ENCODE peak calls at places on chromosomes 4 and X, in five cellular contexts. F is sciatic nerve; V is naive B cell; B is HCEC 1CT; T is stimulated activated effector memory CD8-positive, alpha-beta T cell treated with anti-CD3 and anti-CD28 coated beads, Interleukin-12 subunit alpha, Interleukin-12 subunit beta, amount 100 ng/mL, for 72 hours. H is an unnamed sample.

GRCh38 chr4:650951-651883 is 22.9 kb downstream of the ATP5ME start:
- DNase-seq in F (no peak), V (no peak), B (no peak), T (no peak), H (no peak)

GRCh38 chrX:8010105-8010504 is 82.9 kb upstream of the PNPLA4 start:
- DNase-seq in F (no peak), V (no peak), B (no peak), T (no peak), H (no peak)

GRCh38 chr4:103207673-103208072 is 9.5 kb upstream of the CENPE start:
- DNase-seq in F (no peak), V (no peak), B (peak), T (no peak), H (no peak)

GRCh38 chrX:153226344-153227190 is 47.5 kb downstream of the MAGEA1 start:
- DNase-seq in F (peak), V (no peak), B (peak), T (no peak), H (no peak)

GRCh38 chrX:7943600-7944245 is 16.5 kb upstream of the PNPLA4 start:
- DNase-seq in F (no peak), V (no peak), B (no peak), T (no peak), H (no peak)

GRCh38 chr4:3226467-3226866 is 22.5 kb upstream of the MSANTD1 start:
- DNase-seq in F (no peak), V (no peak), B (no peak), T (no peak), H (no peak)

GRCh38 chrX:130173190-130173895 is 1.6 kb downstream of the RAB33A start:
- DNase-seq in F (no peak), V (no peak), B (peak), T (peak), H (no peak)

GRCh38 chr4:9916346-9916745 is 105.0 kb downstream of the SLC2A9 start:
- DNase-seq in F (no peak), V (no peak), B (no peak), T (no peak), H (no peak)

GRCh38 chr4:104491826-104492771 is 2.6 kb downstream of the CXXC4 start:
- DNase-seq in F (no peak), V (no peak), B (no peak), T (no peak), H (no peak)

GRCh38 chr4:140096921-140097320 is 57.1 kb downstream of the MAML3 start:
- DNase-seq in F (no peak), V (no peak), B (no peak), T (no peak), H (no peak)

GRCh38 chrX:103628386-103629290 is at the start of gene TCEAL1:
- DNase-seq in F (peak), V (peak), B (peak), T (no peak), H (peak)

H was measured in T-helper 17 cell.